ENCODE peak calls at places on chromosome 5, in five cellular contexts. One of them, this sample, is unnamed.

GRCh38 chr5:1171340-1171941 is 30.0 kb upstream of the SLC6A19 start:
- DNase-seq in HCT116: no peak
- DNase-seq in K562: peak
- DNase-seq in HepG2: no peak
- DNase-seq in GM12878: no peak
- DNase-seq in this sample: no peak

GRCh38 chr5:28374492-28374934 is 1336.1 kb upstream of the CDH9 start:
- DNase-seq in HCT116: no peak
- DNase-seq in K562: no peak
- DNase-seq in HepG2: no peak
- DNase-seq in GM12878: no peak
- DNase-seq in this sample: no peak

GRCh38 chr5:57299945-57300344 is 126.1 kb downstream of the GPBP1 start:
- DNase-seq in HCT116: no peak
- DNase-seq in K562: no peak
- DNase-seq in HepG2: no peak
- DNase-seq in GM12878: no peak
- DNase-seq in this sample: no peak

GRCh38 chr5:129461816-129462396 is 1.8 kb downstream of the ADAMTS19 start:
- DNase-seq in HCT116: no peak
- DNase-seq in K562: no peak
- DNase-seq in HepG2: no peak
- DNase-seq in GM12878: no peak
- DNase-seq in this sample: no peak

GRCh38 chr5:89289604-89290003 is 406.6 kb upstream of the MEF2C start:
- DNase-seq in HCT116: no peak
- DNase-seq in K562: no peak
- DNase-seq in HepG2: no peak
- DNase-seq in GM12878: no peak
- DNase-seq in this sample: no peak

GRCh38 chr5:135013445-135013844 is 20.6 kb downstream of the PITX1 start:
- DNase-seq in HCT116: no peak
- DNase-seq in K562: no peak
- DNase-seq in HepG2: no peak
- DNase-seq in GM12878: no peak
- DNase-seq in this sample: no peak

GRCh38 chr5:172830876-172831662 is 3.0 kb upstream of the ERGIC1 start:
- DNase-seq in HCT116: no peak
- DNase-seq in K562: no peak
- DNase-seq in HepG2: no peak
- DNase-seq in GM12878: no peak
- DNase-seq in this sample: no peak

GRCh38 chr5:143456952-143457547 is 53.6 kb upstream of the NR3C1 start:
- DNase-seq in HCT116: peak
- DNase-seq in K562: no peak
- DNase-seq in HepG2: no peak
- DNase-seq in GM12878: no peak
- DNase-seq in this sample: no peak

DNA sequence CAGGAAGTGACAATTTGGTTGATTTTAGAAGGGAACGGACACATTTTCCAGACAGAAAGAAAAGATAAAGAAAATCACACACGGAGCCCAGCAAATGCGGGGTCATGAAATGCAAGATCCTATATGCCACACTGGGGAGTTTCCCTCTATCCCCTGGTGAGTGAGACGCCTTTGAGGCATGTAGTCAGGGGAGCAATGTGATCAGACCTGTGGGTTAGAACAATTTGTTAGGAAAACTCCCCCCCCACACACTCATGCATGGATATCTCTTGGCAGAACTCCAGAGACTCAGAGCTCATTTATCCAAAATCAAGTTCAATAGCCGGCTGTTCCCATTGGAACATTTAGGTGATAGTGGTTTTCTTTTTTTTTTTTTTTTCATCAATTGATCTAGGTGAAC is 71.7 kb upstream of the TRIO start:
- DNase-seq in HCT116: no peak
- DNase-seq in K562: no peak
- DNase-seq in HepG2: no peak
- DNase-seq in GM12878: no peak
- DNase-seq in this sample: no peak
- TF ChIP-seq ZBTB33 in HCT116: no peak
- TF ChIP-seq ZBTB33 in K562: no peak
- TF ChIP-seq ZBTB33 in HepG2: no peak
- TF ChIP-seq ZBTB33 in GM12878: no peak
- TF ChIP-seq ZBTB33 in this sample: no peak

GRCh38 chr5:14399054-14399657 is 182.4 kb upstream of the OTULINL start:
- DNase-seq in HCT116: peak
- DNase-seq in K562: peak
- DNase-seq in HepG2: peak
- DNase-seq in GM12878: no peak
- DNase-seq in this sample: peak
- TF ChIP-seq ZBTB33 in HCT116: no peak
- TF ChIP-seq ZBTB33 in K562: no peak
- TF ChIP-seq ZBTB33 in HepG2: no peak
- TF ChIP-seq ZBTB33 in GM12878: no peak
- TF ChIP-seq ZBTB33 in this sample: no peak

GRCh38 chr5:131810510-131811249 is 13.9 kb upstream of the FNIP1 start:
- DNase-seq in HCT116: peak
- DNase-seq in K562: no peak
- DNase-seq in HepG2: peak
- DNase-seq in GM12878: no peak
- DNase-seq in this sample: peak
- TF ChIP-seq ZBTB33 in HCT116: no peak
- TF ChIP-seq ZBTB33 in K562: no peak
- TF ChIP-seq ZBTB33 in HepG2: no peak
- TF ChIP-seq ZBTB33 in GM12878: no peak
- TF ChIP-seq ZBTB33 in this sample: no peak

GRCh38 chr5:52134013-52134650 is 653.6 kb upstream of the ITGA1 start:
- DNase-seq in HCT116: no peak
- DNase-seq in K562: no peak
- DNase-seq in HepG2: no peak
- DNase-seq in GM12878: no peak
- DNase-seq in this sample: peak
- TF ChIP-seq ZBTB33 in HCT116: no peak
- TF ChIP-seq ZBTB33 in K562: no peak
- TF ChIP-seq ZBTB33 in HepG2: no peak
- TF ChIP-seq ZBTB33 in GM12878: no peak
- TF ChIP-seq ZBTB33 in this sample: no peak

GRCh38 chr5:177427211-177427822 is 841 bp downstream of the GRK6 start:
- DNase-seq in HCT116: no peak
- DNase-seq in K562: peak
- DNase-seq in HepG2: no peak
- DNase-seq in GM12878: no peak
- DNase-seq in this sample: peak

GRCh38 chr5:177425801-177426565 is 493 bp upstream of the GRK6 start:
- DNase-seq in HCT116: peak
- DNase-seq in K562: peak
- DNase-seq in HepG2: peak
- DNase-seq in GM12878: peak
- DNase-seq in this sample: peak

GRCh38 chr5:177426566-177427210 is at the start of gene GRK6:
- DNase-seq in HCT116: no peak
- DNase-seq in K562: peak
- DNase-seq in HepG2: no peak
- DNase-seq in GM12878: no peak
- DNase-seq in this sample: peak

GRCh38 chr5:177423671-177424070 is 2.8 kb upstream of the GRK6 start:
- DNase-seq in HCT116: no peak
- DNase-seq in K562: no peak
- DNase-seq in HepG2: no peak
- DNase-seq in GM12878: no peak
- DNase-seq in this sample: no peak

GRCh38 chr5:177425196-177425800 is 1.2 kb upstream of the GRK6 start:
- DNase-seq in HCT116: no peak
- DNase-seq in K562: no peak
- DNase-seq in HepG2: no peak
- DNase-seq in GM12878: no peak
- DNase-seq in this sample: no peak
- TF ChIP-seq ZBTB33 in HCT116: no peak
- TF ChIP-seq ZBTB33 in K562: no peak
- TF ChIP-seq ZBTB33 in HepG2: no peak
- TF ChIP-seq ZBTB33 in GM12878: no peak
- TF ChIP-seq ZBTB33 in this sample: no peak

DNA sequence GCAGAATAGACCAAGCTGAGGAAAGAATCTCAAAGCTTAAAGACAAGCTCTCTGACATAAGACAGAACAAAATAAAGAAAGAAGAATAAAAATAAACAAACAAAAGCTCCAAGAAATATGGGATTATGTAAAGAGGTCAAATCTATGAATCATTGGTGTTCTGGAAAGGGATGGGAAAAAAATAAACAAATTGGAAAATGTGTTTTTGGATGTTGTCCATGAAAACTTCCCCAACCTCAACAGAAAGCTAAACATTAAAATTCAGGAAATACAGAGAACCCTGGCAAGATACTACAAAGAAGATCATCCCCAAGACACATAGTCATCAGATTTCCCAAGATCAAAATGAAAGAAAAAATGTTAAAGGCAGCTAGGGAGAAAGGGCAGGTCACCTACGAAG is 662.0 kb upstream of the CDH18 start:
- DNase-seq in HCT116: no peak
- DNase-seq in K562: no peak
- DNase-seq in HepG2: no peak
- DNase-seq in GM12878: no peak
- DNase-seq in this sample: no peak
- TF ChIP-seq ZBTB33 in HCT116: no peak
- TF ChIP-seq ZBTB33 in K562: no peak
- TF ChIP-seq ZBTB33 in HepG2: no peak
- TF ChIP-seq ZBTB33 in GM12878: no peak
- TF ChIP-seq ZBTB33 in this sample: no peak

GRCh38 chr5:10387690-10388089 is 34.2 kb downstream of the MARCHF6 start:
- DNase-seq in HCT116: no peak
- DNase-seq in K562: no peak
- DNase-seq in HepG2: no peak
- DNase-seq in GM12878: no peak
- DNase-seq in this sample: no peak
- TF ChIP-seq ZBTB33 in HCT116: no peak
- TF ChIP-seq ZBTB33 in K562: no peak
- TF ChIP-seq ZBTB33 in HepG2: no peak
- TF ChIP-seq ZBTB33 in GM12878: no peak
- TF ChIP-seq ZBTB33 in this sample: no peak

GRCh38 chr5:2739360-2740050 is 12.0 kb downstream of the IRX2 start:
- DNase-seq in HCT116: no peak
- DNase-seq in K562: no peak
- DNase-seq in HepG2: no peak
- DNase-seq in GM12878: no peak
- DNase-seq in this sample: no peak
- TF ChIP-seq ZBTB33 in HCT116: no peak
- TF ChIP-seq ZBTB33 in K562: no peak
- TF ChIP-seq ZBTB33 in HepG2: no peak
- TF ChIP-seq ZBTB33 in GM12878: no peak
- TF ChIP-seq ZBTB33 in this sample: no peak

GRCh38 chr5:163794993-163795392 is 289.6 kb downstream of the MAT2B start:
- DNase-seq in HCT116: no peak
- DNase-seq in K562: no peak
- DNase-seq in HepG2: no peak
- DNase-seq in GM12878: no peak
- DNase-seq in this sample: no peak

GRCh38 chr5:163790497-163790896 is 285.1 kb downstream of the MAT2B start:
- DNase-seq in HCT116: no peak
- DNase-seq in K562: no peak
- DNase-seq in HepG2: no peak
- DNase-seq in GM12878: no peak
- DNase-seq in this sample: no peak

GRCh38 chr5:163789870-163790269 is 284.5 kb downstream of the MAT2B start:
- DNase-seq in HCT116: no peak
- DNase-seq in K562: no peak
- DNase-seq in HepG2: no peak
- DNase-seq in GM12878: no peak
- DNase-seq in this sample: no peak
- TF ChIP-seq ZBTB33 in HCT116: no peak
- TF ChIP-seq ZBTB33 in K562: no peak
- TF ChIP-seq ZBTB33 in HepG2: no peak
- TF ChIP-seq ZBTB33 in GM12878: no peak
- TF ChIP-seq ZBTB33 in this sample: no peak

DNA sequence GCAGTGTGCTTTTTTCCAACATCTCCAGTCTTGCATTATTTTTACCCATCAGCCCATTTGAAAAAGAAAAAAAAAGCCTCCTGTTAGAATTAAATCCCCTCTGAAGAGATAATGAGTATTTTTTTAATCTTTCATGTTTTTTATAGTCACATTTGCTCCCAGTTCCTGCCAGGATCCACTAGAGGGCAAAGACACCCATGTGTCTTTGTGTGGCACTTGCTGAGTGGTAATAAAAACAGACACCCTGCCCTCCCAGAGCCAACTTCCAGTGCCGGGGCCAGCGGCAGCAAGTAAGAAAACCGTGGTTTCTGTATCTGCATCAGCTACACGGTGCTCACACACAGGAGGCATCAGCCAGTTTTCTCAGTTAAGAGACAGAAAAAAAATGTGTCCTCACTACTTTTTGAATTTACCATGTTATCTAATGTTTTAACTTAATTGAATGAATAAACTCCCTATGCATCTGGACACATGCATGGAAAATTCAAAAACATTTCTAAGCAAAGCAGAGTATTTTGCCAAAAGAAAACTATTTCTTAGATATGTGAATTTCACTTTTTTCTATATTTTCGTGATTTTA is 70.2 kb upstream of the PLEKHG4B start:
- DNase-seq in HCT116: peak
- DNase-seq in K562: no peak
- DNase-seq in HepG2: no peak
- DNase-seq in GM12878: no peak
- DNase-seq in this sample: peak
- TF ChIP-seq ZBTB33 in HCT116: no peak
- TF ChIP-seq ZBTB33 in K562: no peak
- TF ChIP-seq ZBTB33 in HepG2: no peak
- TF ChIP-seq ZBTB33 in GM12878: no peak
- TF ChIP-seq ZBTB33 in this sample: no peak